ENCODE peak calls at places on chromosomes 3 and 15, in four cellular contexts. M is activated CD8-positive, alpha-beta T cell treated with anti-CD3 and anti-CD28 coated beads for 36 hours; H is osteocyte; Q is hepatocyte. Y is an unnamed sample.
A peak's percentile ranks its signal among the peaks of the same experiment; 100 is the strongest.

GRCh38 chr3:106114220-106114619 is 245.4 kb upstream of the CBLB start:
- DNase-seq in M (no peak), H (no peak), Q (no peak), Y (no peak)

GRCh38 chr3:126132751-126133511 is 47.5 kb downstream of the ALDH1L1 start:
- DNase-seq in M (no peak), H (peak; percentile 76), Q (no peak), Y (peak; percentile 71)

GRCh38 chr3:131596884-131597283 is 94.1 kb upstream of the MRPL3 start:
- DNase-seq in M (no peak), H (no peak), Q (no peak), Y (no peak)

GRCh38 chr15:85100186-85100937 is 118.7 kb downstream of the PDE8A start:
- DNase-seq in M (peak; percentile 60), H (no peak), Q (no peak), Y (no peak)

GRCh38 chr15:63402498-63403253 is 21.0 kb upstream of the CA12 start:
- DNase-seq in M (no peak), H (no peak), Q (peak; percentile 43), Y (no peak)

GRCh38 chr3:30426319-30426993 is 179.9 kb upstream of the TGFBR2 start:
- DNase-seq in M (no peak), H (no peak), Q (peak; percentile 8), Y (no peak)

GRCh38 chr3:153295906-153296305 is 133.9 kb downstream of the RAP2B start:
- DNase-seq in M (no peak), H (no peak), Q (no peak), Y (no peak)

GRCh38 chr3:40847571-40847992 is 322.8 kb downstream of the ZNF621 start:
- DNase-seq in M (no peak), H (peak; percentile 53), Q (peak; percentile 62), Y (peak; percentile 64)

GRCh38 chr3:171142985-171143384 is 116.5 kb upstream of the SLC2A2 start:
- DNase-seq in M (no peak), H (peak; percentile 92), Q (no peak), Y (no peak)

GRCh38 chr15:64019764-64020163 is 26.5 kb downstream of the DAPK2 start:
- DNase-seq in M (no peak), H (no peak), Q (peak; percentile 36), Y (no peak)

GRCh38 chr15:100096700-100097099 is 245.1 kb downstream of the ADAMTS17 start:
- DNase-seq in M (no peak), H (peak; percentile 40), Q (no peak), Y (peak; percentile 47)

GRCh38 chr3:15284121-15284889 is 48.1 kb downstream of the SH3BP5 start:
- DNase-seq in M (no peak), H (no peak), Q (no peak), Y (no peak)

Y was measured in vagina.